ENCODE peak calls at places on chromosome 11, in nine cellular contexts. One of them, this sample, is unnamed.

GRCh38 chr11:59172345-59173079 is 580 bp downstream of the DTX4 start:
- DNase-seq in right lobe of liver: peak
- DNase-seq in ELF-1: peak
- DNase-seq in NCI-H510A treated with DMSO at 0.1 percent for 48 hours: peak
- DNase-seq in DMS153: no peak
- DNase-seq in NCI-H1417 treated with DMSO at 0.1 percent for 48 hours: no peak
- DNase-seq in CD4-positive, alpha-beta memory T cell: no peak
- DNase-seq in activated CD8-positive, alpha-beta memory T cell treated with anti-CD3 and anti-CD28 coated beads for 48 hours: no peak
- DNase-seq in neural crest cell: no peak
- DNase-seq in this sample: no peak

GRCh38 chr11:68523743-68524142 is 63.2 kb downstream of the PPP6R3 start:
- DNase-seq in DMS153: no peak
- DNase-seq in activated CD8-positive, alpha-beta memory T cell treated with anti-CD3 and anti-CD28 coated beads for 48 hours: no peak
- DNase-seq in right lobe of liver: no peak
- DNase-seq in NCI-H1417 treated with DMSO at 0.1 percent for 48 hours: no peak
- DNase-seq in neural crest cell: no peak
- DNase-seq in NCI-H510A treated with DMSO at 0.1 percent for 48 hours: no peak
- DNase-seq in CD4-positive, alpha-beta memory T cell: no peak
- DNase-seq in ELF-1: no peak
- DNase-seq in this sample: no peak

GRCh38 chr11:78181155-78181554 is 7.3 kb downstream of the KCTD21 start:
- DNase-seq in NCI-H1417 treated with DMSO at 0.1 percent for 48 hours: no peak
- DNase-seq in CD4-positive, alpha-beta memory T cell: no peak
- DNase-seq in NCI-H510A treated with DMSO at 0.1 percent for 48 hours: no peak
- DNase-seq in DMS153: no peak
- DNase-seq in neural crest cell: no peak
- DNase-seq in right lobe of liver: no peak
- DNase-seq in activated CD8-positive, alpha-beta memory T cell treated with anti-CD3 and anti-CD28 coated beads for 48 hours: no peak
- DNase-seq in ELF-1: no peak
- DNase-seq in this sample: no peak

GRCh38 chr11:33802414-33802950 is 28.2 kb upstream of the FBXO3 start:
- DNase-seq in DMS153: peak
- DNase-seq in CD4-positive, alpha-beta memory T cell: peak
- DNase-seq in ELF-1: peak
- DNase-seq in NCI-H510A treated with DMSO at 0.1 percent for 48 hours: peak
- DNase-seq in NCI-H1417 treated with DMSO at 0.1 percent for 48 hours: peak
- DNase-seq in right lobe of liver: peak
- DNase-seq in neural crest cell: peak
- DNase-seq in activated CD8-positive, alpha-beta memory T cell treated with anti-CD3 and anti-CD28 coated beads for 48 hours: no peak
- DNase-seq in this sample: peak

GRCh38 chr11:101686514-101686913 is 102.7 kb upstream of the TRPC6 start:
- DNase-seq in activated CD8-positive, alpha-beta memory T cell treated with anti-CD3 and anti-CD28 coated beads for 48 hours: no peak
- DNase-seq in DMS153: no peak
- DNase-seq in right lobe of liver: no peak
- DNase-seq in NCI-H1417 treated with DMSO at 0.1 percent for 48 hours: no peak
- DNase-seq in ELF-1: no peak
- DNase-seq in NCI-H510A treated with DMSO at 0.1 percent for 48 hours: no peak
- DNase-seq in neural crest cell: no peak
- DNase-seq in CD4-positive, alpha-beta memory T cell: no peak
- DNase-seq in this sample: no peak

GRCh38 chr11:64084962-64085710 is 49.4 kb downstream of the FLRT1 start:
- DNase-seq in neural crest cell: no peak
- DNase-seq in DMS153: no peak
- DNase-seq in activated CD8-positive, alpha-beta memory T cell treated with anti-CD3 and anti-CD28 coated beads for 48 hours: no peak
- DNase-seq in ELF-1: no peak
- DNase-seq in CD4-positive, alpha-beta memory T cell: no peak
- DNase-seq in right lobe of liver: peak
- DNase-seq in NCI-H510A treated with DMSO at 0.1 percent for 48 hours: no peak
- DNase-seq in NCI-H1417 treated with DMSO at 0.1 percent for 48 hours: no peak
- DNase-seq in this sample: no peak

GRCh38 chr11:134101292-134101691 is 32.4 kb downstream of the JAM3 start:
- DNase-seq in ELF-1: no peak
- DNase-seq in activated CD8-positive, alpha-beta memory T cell treated with anti-CD3 and anti-CD28 coated beads for 48 hours: no peak
- DNase-seq in right lobe of liver: no peak
- DNase-seq in neural crest cell: no peak
- DNase-seq in NCI-H1417 treated with DMSO at 0.1 percent for 48 hours: no peak
- DNase-seq in CD4-positive, alpha-beta memory T cell: no peak
- DNase-seq in NCI-H510A treated with DMSO at 0.1 percent for 48 hours: no peak
- DNase-seq in DMS153: no peak
- DNase-seq in this sample: no peak

GRCh38 chr11:95322546-95322945 is 91.5 kb upstream of the SESN3 start:
- DNase-seq in activated CD8-positive, alpha-beta memory T cell treated with anti-CD3 and anti-CD28 coated beads for 48 hours: no peak
- DNase-seq in right lobe of liver: no peak
- DNase-seq in CD4-positive, alpha-beta memory T cell: no peak
- DNase-seq in neural crest cell: no peak
- DNase-seq in DMS153: no peak
- DNase-seq in NCI-H1417 treated with DMSO at 0.1 percent for 48 hours: no peak
- DNase-seq in NCI-H510A treated with DMSO at 0.1 percent for 48 hours: no peak
- DNase-seq in ELF-1: no peak
- DNase-seq in this sample: no peak

GRCh38 chr11:69744435-69744834 is 30.7 kb downstream of the FGF4 start:
- DNase-seq in ELF-1: peak
- DNase-seq in CD4-positive, alpha-beta memory T cell: no peak
- DNase-seq in DMS153: no peak
- DNase-seq in right lobe of liver: no peak
- DNase-seq in neural crest cell: no peak
- DNase-seq in NCI-H1417 treated with DMSO at 0.1 percent for 48 hours: no peak
- DNase-seq in NCI-H510A treated with DMSO at 0.1 percent for 48 hours: no peak
- DNase-seq in activated CD8-positive, alpha-beta memory T cell treated with anti-CD3 and anti-CD28 coated beads for 48 hours: no peak
- DNase-seq in this sample: no peak

GRCh38 chr11:125123947-125124633 is 12.7 kb upstream of the TMEM218 start:
- DNase-seq in DMS153: no peak
- DNase-seq in right lobe of liver: peak
- DNase-seq in NCI-H510A treated with DMSO at 0.1 percent for 48 hours: no peak
- DNase-seq in activated CD8-positive, alpha-beta memory T cell treated with anti-CD3 and anti-CD28 coated beads for 48 hours: no peak
- DNase-seq in neural crest cell: no peak
- DNase-seq in NCI-H1417 treated with DMSO at 0.1 percent for 48 hours: no peak
- DNase-seq in ELF-1: peak
- DNase-seq in CD4-positive, alpha-beta memory T cell: peak
- DNase-seq in this sample: peak

GRCh38 chr11:72807021-72807693 is 7.1 kb upstream of the ATG16L2 start:
- DNase-seq in NCI-H510A treated with DMSO at 0.1 percent for 48 hours: no peak
- DNase-seq in DMS153: no peak
- DNase-seq in NCI-H1417 treated with DMSO at 0.1 percent for 48 hours: no peak
- DNase-seq in neural crest cell: no peak
- DNase-seq in ELF-1: no peak
- DNase-seq in activated CD8-positive, alpha-beta memory T cell treated with anti-CD3 and anti-CD28 coated beads for 48 hours: no peak
- DNase-seq in right lobe of liver: no peak
- DNase-seq in CD4-positive, alpha-beta memory T cell: no peak
- DNase-seq in this sample: no peak

GRCh38 chr11:1652778-1653540 is 23.4 kb downstream of the KRTAP5-5 start:
- DNase-seq in right lobe of liver: peak
- DNase-seq in NCI-H1417 treated with DMSO at 0.1 percent for 48 hours: no peak
- DNase-seq in neural crest cell: peak
- DNase-seq in ELF-1: peak
- DNase-seq in activated CD8-positive, alpha-beta memory T cell treated with anti-CD3 and anti-CD28 coated beads for 48 hours: peak
- DNase-seq in DMS153: no peak
- DNase-seq in CD4-positive, alpha-beta memory T cell: peak
- DNase-seq in NCI-H510A treated with DMSO at 0.1 percent for 48 hours: no peak
- DNase-seq in this sample: peak

GRCh38 chr11:131671764-131672163 is 301.3 kb downstream of the NTM start:
- DNase-seq in NCI-H510A treated with DMSO at 0.1 percent for 48 hours: no peak
- DNase-seq in neural crest cell: no peak
- DNase-seq in right lobe of liver: no peak
- DNase-seq in CD4-positive, alpha-beta memory T cell: no peak
- DNase-seq in activated CD8-positive, alpha-beta memory T cell treated with anti-CD3 and anti-CD28 coated beads for 48 hours: no peak
- DNase-seq in DMS153: no peak
- DNase-seq in ELF-1: peak
- DNase-seq in NCI-H1417 treated with DMSO at 0.1 percent for 48 hours: no peak
- DNase-seq in this sample: peak

GRCh38 chr11:3867209-3868071 is 12.0 kb downstream of the STIM1 start:
- DNase-seq in neural crest cell: no peak
- DNase-seq in activated CD8-positive, alpha-beta memory T cell treated with anti-CD3 and anti-CD28 coated beads for 48 hours: no peak
- DNase-seq in right lobe of liver: peak
- DNase-seq in ELF-1: peak
- DNase-seq in CD4-positive, alpha-beta memory T cell: no peak
- DNase-seq in NCI-H510A treated with DMSO at 0.1 percent for 48 hours: no peak
- DNase-seq in NCI-H1417 treated with DMSO at 0.1 percent for 48 hours: no peak
- DNase-seq in DMS153: no peak
- DNase-seq in this sample: no peak

GRCh38 chr11:79212711-79213110 is 228.1 kb downstream of the TENM4 start:
- DNase-seq in DMS153: no peak
- DNase-seq in neural crest cell: no peak
- DNase-seq in NCI-H510A treated with DMSO at 0.1 percent for 48 hours: no peak
- DNase-seq in NCI-H1417 treated with DMSO at 0.1 percent for 48 hours: no peak
- DNase-seq in ELF-1: peak
- DNase-seq in CD4-positive, alpha-beta memory T cell: no peak
- DNase-seq in right lobe of liver: no peak
- DNase-seq in activated CD8-positive, alpha-beta memory T cell treated with anti-CD3 and anti-CD28 coated beads for 48 hours: no peak
- DNase-seq in this sample: peak

GRCh38 chr11:55503449-55503848 is 50.8 kb upstream of the OR4C15 start:
- DNase-seq in activated CD8-positive, alpha-beta memory T cell treated with anti-CD3 and anti-CD28 coated beads for 48 hours: no peak
- DNase-seq in ELF-1: peak
- DNase-seq in NCI-H1417 treated with DMSO at 0.1 percent for 48 hours: no peak
- DNase-seq in right lobe of liver: no peak
- DNase-seq in NCI-H510A treated with DMSO at 0.1 percent for 48 hours: no peak
- DNase-seq in DMS153: no peak
- DNase-seq in neural crest cell: no peak
- DNase-seq in CD4-positive, alpha-beta memory T cell: no peak
- DNase-seq in this sample: no peak

GRCh38 chr11:122440783-122441701 is 214.5 kb upstream of the UBASH3B start:
- DNase-seq in right lobe of liver: peak
- DNase-seq in neural crest cell: peak
- DNase-seq in CD4-positive, alpha-beta memory T cell: no peak
- DNase-seq in DMS153: peak
- DNase-seq in ELF-1: peak
- DNase-seq in NCI-H510A treated with DMSO at 0.1 percent for 48 hours: no peak
- DNase-seq in NCI-H1417 treated with DMSO at 0.1 percent for 48 hours: no peak
- DNase-seq in activated CD8-positive, alpha-beta memory T cell treated with anti-CD3 and anti-CD28 coated beads for 48 hours: no peak
- DNase-seq in this sample: peak

GRCh38 chr11:79290766-79291165 is 150.1 kb downstream of the TENM4 start:
- DNase-seq in neural crest cell: no peak
- DNase-seq in ELF-1: no peak
- DNase-seq in right lobe of liver: no peak
- DNase-seq in activated CD8-positive, alpha-beta memory T cell treated with anti-CD3 and anti-CD28 coated beads for 48 hours: no peak
- DNase-seq in NCI-H510A treated with DMSO at 0.1 percent for 48 hours: no peak
- DNase-seq in DMS153: no peak
- DNase-seq in CD4-positive, alpha-beta memory T cell: no peak
- DNase-seq in NCI-H1417 treated with DMSO at 0.1 percent for 48 hours: no peak
- DNase-seq in this sample: no peak

GRCh38 chr11:14500181-14500651 is 605 bp upstream of the COPB1 start:
- DNase-seq in neural crest cell: no peak
- DNase-seq in activated CD8-positive, alpha-beta memory T cell treated with anti-CD3 and anti-CD28 coated beads for 48 hours: peak
- DNase-seq in NCI-H510A treated with DMSO at 0.1 percent for 48 hours: peak
- DNase-seq in DMS153: no peak
- DNase-seq in ELF-1: peak
- DNase-seq in NCI-H1417 treated with DMSO at 0.1 percent for 48 hours: no peak
- DNase-seq in CD4-positive, alpha-beta memory T cell: peak
- DNase-seq in right lobe of liver: peak
- DNase-seq in this sample: no peak

GRCh38 chr11:116702772-116703360 is 69.9 kb downstream of the BUD13 start:
- DNase-seq in CD4-positive, alpha-beta memory T cell: no peak
- DNase-seq in neural crest cell: no peak
- DNase-seq in ELF-1: no peak
- DNase-seq in right lobe of liver: no peak
- DNase-seq in activated CD8-positive, alpha-beta memory T cell treated with anti-CD3 and anti-CD28 coated beads for 48 hours: no peak
- DNase-seq in DMS153: no peak
- DNase-seq in NCI-H1417 treated with DMSO at 0.1 percent for 48 hours: no peak
- DNase-seq in NCI-H510A treated with DMSO at 0.1 percent for 48 hours: no peak
- DNase-seq in this sample: no peak

GRCh38 chr11:8714622-8715225 is 32.1 kb downstream of the RPL27A start:
- DNase-seq in ELF-1: no peak
- DNase-seq in CD4-positive, alpha-beta memory T cell: no peak
- DNase-seq in neural crest cell: no peak
- DNase-seq in activated CD8-positive, alpha-beta memory T cell treated with anti-CD3 and anti-CD28 coated beads for 48 hours: no peak
- DNase-seq in NCI-H1417 treated with DMSO at 0.1 percent for 48 hours: no peak
- DNase-seq in NCI-H510A treated with DMSO at 0.1 percent for 48 hours: no peak
- DNase-seq in right lobe of liver: no peak
- DNase-seq in DMS153: no peak
- DNase-seq in this sample: no peak